ENCODE peak calls at places on chromosome 12, in seven cellular contexts. C is endothelial cell of umbilical vein, M is GM23338, L is A673, P is PC-3, F is HepG2, H is K562. T is an unnamed sample.

GRCh38 chr12:107761502-107761904 is 566 bp upstream of the PRDM4 start:
- DNase-seq in C (no peak), M (peak), L (peak), P (peak), F (no peak), H (no peak), T (peak)

GRCh38 chr12:64385468-64385867 is 5.1 kb downstream of the C12orf56 start:
- DNase-seq in C (no peak), M (no peak), L (no peak), P (peak), F (no peak), H (no peak), T (no peak)

GRCh38 chr12:132367852-132368251 is 38.5 kb upstream of the GALNT9 start:
- DNase-seq in C (no peak), M (no peak), L (no peak), P (no peak), F (no peak), H (no peak), T (no peak)

GRCh38 chr12:109775172-109775881 is 57.9 kb downstream of the TRPV4 start:
- DNase-seq in C (peak), M (peak), L (peak), P (peak), F (peak), H (peak), T (peak)

GRCh38 chr12:6380141-6381121 is 3.5 kb upstream of the LTBR start:
- DNase-seq in C (no peak), M (no peak), L (no peak), P (no peak), F (no peak), H (no peak), T (peak)

GRCh38 chr12:100229876-100230275 is 29.3 kb downstream of the ACTR6 start:
- DNase-seq in C (no peak), M (no peak), L (no peak), P (peak), F (no peak), H (no peak), T (no peak)

GRCh38 chr12:78787576-78787975 is 77.0 kb upstream of the SYT1 start:
- DNase-seq in C (no peak), M (no peak), L (no peak), P (no peak), F (no peak), H (no peak), T (no peak)

GRCh38 chr12:116964004-116964739 is 53.4 kb downstream of the FBXW8 start:
- DNase-seq in C (no peak), M (no peak), L (no peak), P (no peak), F (no peak), H (no peak), T (no peak)

GRCh38 chr12:127273621-127274020 is 993.3 kb upstream of the TMEM132C start:
- DNase-seq in C (no peak), M (no peak), L (no peak), P (peak), F (no peak), H (no peak), T (no peak)

GRCh38 chr12:74539765-74540526 is 2.3 kb downstream of the ATXN7L3B start:
- DNase-seq in C (no peak), M (peak), L (peak), P (no peak), F (no peak), H (peak), T (peak)

GRCh38 chr12:57724003-57724935 is 14.3 kb downstream of the AGAP2 start:
- DNase-seq in C (no peak), M (no peak), L (no peak), P (no peak), F (no peak), H (no peak), T (no peak)

GRCh38 chr12:111170559-111170958 is 198.3 kb downstream of the PHETA1 start:
- DNase-seq in C (no peak), M (no peak), L (no peak), P (no peak), F (no peak), H (no peak), T (no peak)

GRCh38 chr12:19423531-19423930 is 15.8 kb upstream of the AEBP2 start:
- DNase-seq in C (no peak), M (no peak), L (no peak), P (no peak), F (no peak), H (no peak), T (no peak)

GRCh38 chr12:98883231-98883630 is 238.1 kb downstream of the APAF1 start:
- DNase-seq in C (no peak), M (no peak), L (no peak), P (no peak), F (no peak), H (no peak), T (no peak)

GRCh38 chr12:87597114-87597513 is 432.1 kb downstream of the C12orf50 start:
- DNase-seq in C (no peak), M (no peak), L (no peak), P (no peak), F (no peak), H (no peak), T (no peak)

GRCh38 chr12:13478650-13479181 is 282.2 kb downstream of the EMP1 start:
- DNase-seq in C (no peak), M (no peak), L (no peak), P (no peak), F (no peak), H (no peak), T (no peak)

GRCh38 chr12:28497889-28498411 is 307.7 kb downstream of the CCDC91 start:
- DNase-seq in C (peak), M (no peak), L (no peak), P (peak), F (no peak), H (no peak), T (no peak)

GRCh38 chr12:87929346-87929745 is 99.9 kb downstream of the C12orf50 start:
- DNase-seq in C (no peak), M (no peak), L (no peak), P (no peak), F (no peak), H (no peak), T (no peak)

GRCh38 chr12:111361073-111361716 is 7.7 kb downstream of the PHETA1 start:
- DNase-seq in C (no peak), M (no peak), L (no peak), P (no peak), F (no peak), H (no peak), T (no peak)

DNA sequence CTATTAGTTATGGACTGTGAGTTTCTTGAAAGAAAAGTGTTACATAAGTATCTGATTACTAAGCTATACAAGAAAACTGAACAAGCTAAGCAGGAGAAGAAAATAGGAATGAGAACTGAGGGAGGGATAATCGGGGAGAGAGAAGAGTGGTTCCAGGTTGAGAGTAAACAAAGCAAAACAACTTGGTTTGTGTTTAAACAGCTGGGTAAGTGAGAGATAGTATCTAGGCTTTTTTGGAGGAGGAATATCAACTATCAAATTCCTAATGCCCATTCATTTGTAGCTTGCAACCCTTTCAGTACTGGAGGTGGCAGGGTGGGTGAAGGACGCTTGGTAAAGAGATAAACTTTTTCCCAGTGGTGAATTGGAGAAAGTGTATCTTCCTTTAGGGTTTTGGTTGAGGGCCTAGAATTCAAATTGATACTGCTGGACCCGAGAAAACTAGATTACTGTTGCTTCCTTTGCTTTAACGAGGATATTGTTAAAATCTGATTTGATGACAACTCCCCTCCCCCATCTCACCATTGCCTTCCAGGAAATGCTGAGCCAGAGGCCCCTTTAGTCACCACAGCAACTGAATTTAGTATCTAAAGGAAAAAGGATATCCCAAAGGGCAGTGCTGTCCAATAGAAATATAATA is 2.0 kb upstream of the SLC2A3 start:
- DNase-seq in C (peak), M (peak), L (peak), P (no peak), F (no peak), H (peak), T (no peak)
- TF ChIP-seq CTCF in C (peak), M (peak), L (peak), P (peak), F (no peak), H (no peak), T (peak)

GRCh38 chr12:47775100-47775911 is 2.3 kb downstream of the SLC48A1 start:
- DNase-seq in C (no peak), M (no peak), L (peak), P (peak), F (no peak), H (peak), T (no peak)
- H3K4me3 ChIP-seq in C (no peak), M (no peak), L (no peak), P (no peak), F (no peak), H (peak), T (no peak)

GRCh38 chr12:54027442-54027786 is 826 bp upstream of the HOXC6 start:
- DNase-seq in C (no peak), M (no peak), L (no peak), P (no peak), F (no peak), H (no peak), T (no peak)

GRCh38 chr12:54030442-54030801 is 2.2 kb downstream of the HOXC6 start:
- DNase-seq in C (no peak), M (no peak), L (no peak), P (no peak), F (no peak), H (no peak), T (no peak)

GRCh38 chr12:54026640-54027441 is 1.4 kb upstream of the HOXC6 start:
- DNase-seq in C (no peak), M (no peak), L (no peak), P (no peak), F (no peak), H (no peak), T (no peak)

GRCh38 chr12:54029529-54030441 is 1.5 kb downstream of the HOXC6 start:
- DNase-seq in C (no peak), M (peak), L (no peak), P (no peak), F (no peak), H (no peak), T (peak)

DNA sequence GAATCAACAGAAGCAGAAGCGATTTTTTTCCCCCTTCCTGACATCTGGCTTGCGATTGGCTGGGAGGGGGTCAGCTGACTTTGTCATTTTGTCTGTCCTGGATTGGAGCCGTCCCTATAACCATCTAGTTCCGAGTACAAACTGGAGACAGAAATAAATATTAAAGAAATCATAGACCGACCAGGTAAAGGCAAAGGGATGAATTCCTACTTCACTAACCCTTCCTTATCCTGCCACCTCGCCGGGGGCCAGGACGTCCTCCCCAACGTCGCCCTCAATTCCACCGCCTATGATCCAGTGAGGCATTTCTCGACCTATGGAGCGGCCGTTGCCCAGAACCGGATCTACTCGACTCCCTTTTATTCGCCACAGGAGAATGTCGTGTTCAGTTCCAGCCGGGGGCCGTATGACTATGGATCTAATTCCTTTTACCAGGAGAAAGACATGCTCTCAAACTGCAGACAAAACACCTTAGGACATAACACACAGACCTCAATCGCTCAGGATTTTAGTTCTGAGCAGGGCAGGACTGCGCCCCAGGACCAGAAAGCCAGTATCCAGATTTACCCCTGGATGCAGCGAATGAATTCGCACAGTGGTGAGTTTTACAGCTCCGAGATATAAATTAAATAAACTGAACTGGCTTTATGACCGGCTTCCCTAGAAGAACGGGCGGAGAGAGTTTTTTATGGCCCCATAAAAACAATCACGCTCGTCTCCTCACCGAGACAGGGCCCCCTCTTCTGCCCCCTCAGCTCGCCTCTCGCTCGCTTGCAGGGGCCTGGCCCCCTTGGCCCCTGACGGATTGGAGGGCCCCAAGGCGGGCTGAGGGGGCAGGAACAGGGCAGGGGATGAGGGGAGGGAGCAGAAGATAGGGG is at the start of gene HOXC6:
- DNase-seq in C (peak), M (peak), L (no peak), P (peak), F (no peak), H (peak), T (no peak)
- TF ChIP-seq EZH2 in C (peak), M (peak), L (no peak), P (no peak), F (no peak), H (no peak), T (peak)

GRCh38 chr12:95443458-95443857 is 30.5 kb upstream of the METAP2 start:
- DNase-seq in C (no peak), M (peak), L (no peak), P (no peak), F (no peak), H (no peak), T (peak)
- TF ChIP-seq CTCF in C (no peak), M (no peak), L (no peak), P (no peak), F (no peak), H (no peak), T (no peak)

DNA sequence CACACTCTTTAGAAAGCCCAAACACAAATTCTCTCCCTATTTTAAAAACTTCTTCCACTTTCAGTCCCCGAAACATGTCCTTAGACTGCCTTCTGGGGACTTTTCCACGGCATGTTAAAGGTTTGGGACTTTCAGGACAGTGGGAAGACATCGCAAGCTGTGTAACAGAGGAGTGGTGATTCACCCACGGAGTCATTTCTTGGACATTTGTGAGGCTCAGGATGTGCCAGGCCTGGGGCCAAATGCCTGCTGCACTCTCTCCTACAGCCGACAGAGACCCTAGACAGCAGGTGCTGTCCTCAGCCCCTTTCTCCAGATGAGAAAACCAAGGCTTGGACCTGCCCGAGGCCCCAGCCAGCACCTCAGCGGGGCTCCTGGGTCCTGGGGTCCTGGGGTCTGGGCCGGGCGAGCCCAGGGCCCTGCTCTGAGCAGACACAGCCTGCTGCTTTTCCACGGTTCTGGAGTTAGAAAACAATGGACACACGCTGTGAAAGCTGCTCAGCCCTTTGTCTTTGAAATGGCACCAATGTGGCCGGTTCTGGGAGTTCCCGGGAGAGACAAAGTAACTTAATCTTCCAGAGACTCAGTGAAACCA is 370.2 kb upstream of the SFSWAP start:
- DNase-seq in C (no peak), M (no peak), L (no peak), P (no peak), F (no peak), H (no peak), T (peak)
- H3K4me3 ChIP-seq in C (no peak), M (no peak), L (no peak), P (no peak), F (no peak), H (no peak), T (no peak)

GRCh38 chr12:120367924-120368788 is 808 bp downstream of the MSI1 start:
- DNase-seq in C (no peak), M (peak), L (no peak), P (no peak), F (no peak), H (no peak), T (peak)

GRCh38 chr12:120368789-120369475 is at the start of gene MSI1:
- DNase-seq in C (no peak), M (peak), L (no peak), P (no peak), F (no peak), H (no peak), T (peak)

GRCh38 chr12:120366884-120367251 is 2.1 kb downstream of the MSI1 start:
- DNase-seq in C (no peak), M (no peak), L (no peak), P (no peak), F (peak), H (no peak), T (peak)

GRCh38 chr12:120366341-120366705 is 2.6 kb downstream of the MSI1 start:
- DNase-seq in C (no peak), M (no peak), L (no peak), P (no peak), F (no peak), H (no peak), T (no peak)

DNA sequence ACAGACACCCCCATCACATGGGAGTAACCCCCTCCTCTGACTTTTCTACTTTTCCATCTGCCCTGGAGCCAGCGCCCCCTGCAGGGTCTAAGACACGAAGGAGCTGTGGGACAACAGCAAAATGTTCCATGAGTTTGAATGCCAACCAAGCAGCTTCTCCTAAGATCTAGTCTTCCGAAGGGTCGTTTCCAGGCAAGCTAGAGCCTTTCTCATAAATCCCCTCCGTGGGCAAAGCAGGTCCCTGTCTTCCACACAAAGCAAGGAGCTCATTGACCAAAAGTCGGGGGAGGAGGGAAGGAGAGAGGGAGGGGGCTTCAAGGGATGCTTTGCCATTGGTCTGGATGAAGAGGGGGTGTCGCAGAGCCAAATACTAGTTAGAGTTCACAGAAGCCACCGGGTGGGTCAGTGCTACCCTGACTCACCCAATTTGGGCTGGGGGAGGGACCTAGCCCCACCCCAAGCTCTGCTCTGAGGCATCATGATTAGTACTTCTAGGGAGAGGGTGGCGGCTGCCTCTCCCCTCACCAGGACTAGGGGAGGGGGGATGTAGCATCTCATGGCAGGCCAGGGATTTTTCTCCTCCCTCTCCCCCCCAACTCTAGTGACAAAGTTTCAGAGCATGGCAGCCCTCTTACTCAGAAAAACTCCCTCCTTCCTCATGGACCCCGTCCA is 1.6 kb downstream of the MSI1 start:
- DNase-seq in C (no peak), M (peak), L (peak), P (no peak), F (no peak), H (peak), T (peak)
- TF ChIP-seq EZH2 in C (no peak), M (no peak), L (no peak), P (no peak), F (peak), H (no peak), T (no peak)

GRCh38 chr12:94748726-94749421 is 98.5 kb upstream of the TMCC3 start:
- DNase-seq in C (no peak), M (no peak), L (no peak), P (no peak), F (no peak), H (no peak), T (no peak)

GRCh38 chr12:94749890-94750289 is 99.5 kb upstream of the TMCC3 start:
- DNase-seq in C (no peak), M (no peak), L (no peak), P (no peak), F (no peak), H (no peak), T (no peak)

GRCh38 chr12:94753071-94753779 is 102.9 kb upstream of the TMCC3 start:
- DNase-seq in C (no peak), M (peak), L (no peak), P (no peak), F (no peak), H (no peak), T (peak)

GRCh38 chr12:94750891-94751290 is 100.5 kb upstream of the TMCC3 start:
- DNase-seq in C (no peak), M (no peak), L (no peak), P (no peak), F (no peak), H (no peak), T (no peak)

GRCh38 chr12:94754653-94755052 is 104.3 kb upstream of the TMCC3 start:
- DNase-seq in C (no peak), M (no peak), L (no peak), P (peak), F (no peak), H (no peak), T (no peak)
- TF ChIP-seq CTCF in C (peak), M (peak), L (peak), P (peak), F (no peak), H (no peak), T (no peak)

DNA sequence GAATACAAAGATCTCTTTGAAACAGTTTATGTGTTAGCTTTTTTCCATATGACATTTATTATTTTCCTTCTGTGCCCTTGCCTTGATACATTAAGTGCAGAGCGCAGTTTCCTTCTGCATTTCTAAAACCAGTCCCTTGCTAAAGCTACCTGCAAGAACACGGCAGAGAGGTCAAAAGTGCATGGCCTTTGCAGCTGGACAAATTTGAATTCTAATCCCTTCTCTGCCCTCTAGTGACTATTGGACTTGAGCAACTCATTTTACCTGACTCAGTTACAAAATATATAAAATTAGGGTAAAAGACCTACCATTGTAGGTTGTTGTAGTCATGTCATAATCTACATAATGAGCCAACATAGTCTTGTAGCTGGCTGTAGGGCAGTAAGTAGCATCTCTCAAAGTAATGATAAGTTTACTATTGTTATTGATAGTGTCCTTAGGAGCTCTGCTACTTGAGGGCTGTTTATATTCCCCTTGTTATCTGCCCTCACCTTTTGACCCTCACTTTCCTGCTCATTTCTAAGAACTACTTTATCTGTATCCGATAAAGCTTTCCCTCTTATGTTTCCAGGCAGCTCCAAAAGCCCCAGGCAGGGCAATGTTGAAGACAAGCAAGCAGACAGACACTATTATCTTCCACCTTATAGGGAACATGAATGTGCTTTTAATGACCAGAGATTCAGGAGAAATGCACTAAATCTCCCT is 120.0 kb upstream of the PDZRN4 start:
- DNase-seq in C (no peak), M (no peak), L (no peak), P (no peak), F (no peak), H (no peak), T (no peak)
- H3K4me3 ChIP-seq in C (no peak), M (no peak), L (no peak), P (no peak), F (no peak), H (no peak), T (no peak)

T was measured in neural progenitor cell.